ENCODE peak calls at places on chromosomes 11 and 22, in four cellular contexts. K is upper lobe of left lung, C is uterus, A is A549. U is an unnamed sample. For H3K4me1, the result is how much of the 10 kb centered on the place peaks cover.

GRCh38 chr11:47184711-47185304 is 1.4 kb downstream of the PACSIN3 start:
- DNase-seq in K (peak), C (no peak), A (no peak), U (no peak)

GRCh38 chr11:108693852-108694251 is 29.0 kb downstream of the DDX10 start:
- DNase-seq in K (no peak), C (no peak), A (no peak), U (no peak)

GRCh38 chr22:29431986-29432385 is 6.4 kb upstream of the RFPL1 start:
- DNase-seq in K (peak), C (no peak), A (no peak), U (no peak)

GRCh38 chr11:105935791-105936190 is 86.2 kb downstream of the MSANTD4 start:
- DNase-seq in K (no peak), C (no peak), A (no peak), U (no peak)

GRCh38 chr11:44128729-44129128 is 33.3 kb downstream of the EXT2 start:
- DNase-seq in K (no peak), C (no peak), A (no peak), U (no peak)

GRCh38 chr11:34027516-34028406 is 23.8 kb upstream of the CAPRIN1 start:
- DNase-seq in K (peak), C (no peak), A (peak), U (no peak)

GRCh38 chr11:108906826-108907225 is 242.0 kb downstream of the DDX10 start:
- DNase-seq in K (no peak), C (no peak), A (no peak), U (no peak)

GRCh38 chr11:59221438-59221837 is 8.7 kb upstream of the MPEG1 start:
- DNase-seq in K (no peak), C (no peak), A (peak), U (no peak)

GRCh38 chr11:10413268-10413667 is 41.8 kb upstream of the AMPD3 start:
- DNase-seq in K (peak), C (no peak), A (peak), U (peak)

GRCh38 chr11:128061321-128061871 is 526.0 kb downstream of the ETS1 start:
- DNase-seq in K (no peak), C (peak), A (no peak), U (no peak)

GRCh38 chr11:108218455-108218854 is 4.0 kb downstream of the NPAT start:
- DNase-seq in K (no peak), C (no peak), A (no peak), U (no peak)

GRCh38 chr22:37507731-37508130 is 11.5 kb downstream of the CARD10 start:
- DNase-seq in K (no peak), C (no peak), A (no peak), U (no peak)

GRCh38 chr22:37503850-37504249 is 15.4 kb downstream of the CARD10 start:
- DNase-seq in K (peak), C (peak), A (peak), U (no peak)

GRCh38 chr22:37504964-37505363 is 14.3 kb downstream of the CARD10 start:
- DNase-seq in K (no peak), C (no peak), A (no peak), U (no peak)

GRCh38 chr22:37505565-37505964 is 13.7 kb downstream of the CARD10 start:
- DNase-seq in K (no peak), C (no peak), A (no peak), U (no peak)

DNA sequence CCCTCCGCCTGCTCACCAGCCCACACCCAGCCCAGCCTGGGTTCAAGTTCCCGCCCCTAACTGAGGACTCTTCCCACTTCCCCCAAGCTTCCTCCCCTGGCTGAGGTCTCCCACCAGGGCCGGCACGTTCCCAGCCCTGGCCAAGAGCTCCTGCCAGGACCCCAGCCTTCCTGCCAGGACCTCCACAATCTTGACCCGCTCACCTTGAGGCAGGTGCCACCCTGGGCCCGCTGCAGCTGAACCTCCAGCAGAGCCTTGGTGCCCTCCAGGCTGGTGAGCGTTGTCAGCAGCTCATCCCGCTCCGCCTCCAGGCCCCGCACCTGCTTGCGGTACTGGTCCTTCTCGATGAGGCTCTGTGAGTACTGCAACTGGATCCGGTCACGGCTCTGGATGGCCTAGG is 13.2 kb downstream of the CARD10 start:
- DNase-seq in K (no peak), C (no peak), A (no peak), U (no peak)
- H3K4me1 ChIP-seq in K (under half), C (under half), A (half or more), U (under half)

GRCh38 chr22:19990188-19990587 is 26.4 kb downstream of the ARVCF start:
- DNase-seq in K (no peak), C (no peak), A (no peak), U (no peak)

GRCh38 chr22:19991395-19991644 is 25.3 kb downstream of the ARVCF start:
- DNase-seq in K (no peak), C (no peak), A (no peak), U (no peak)

GRCh38 chr22:19991645-19992451 is 24.8 kb downstream of the ARVCF start:
- DNase-seq in K (no peak), C (no peak), A (no peak), U (no peak)

GRCh38 chr22:19989725-19990067 is 26.9 kb downstream of the ARVCF start:
- DNase-seq in K (no peak), C (no peak), A (no peak), U (no peak)

GRCh38 chr22:19990609-19991394 is 25.8 kb downstream of the ARVCF start:
- DNase-seq in K (no peak), C (no peak), A (no peak), U (no peak)
- H3K4me3 ChIP-seq in K (no peak), C (no peak), A (no peak), U (no peak)

GRCh38 chr11:2377511-2378443 is 667 bp downstream of the CD81 start:
- DNase-seq in K (peak), C (peak), A (peak), U (peak)

GRCh38 chr11:2376751-2377451 is at the start of gene CD81:
- DNase-seq in K (peak), C (peak), A (peak), U (peak)

GRCh38 chr11:2379471-2380174 is 2.5 kb downstream of the CD81 start:
- DNase-seq in K (no peak), C (no peak), A (no peak), U (no peak)

GRCh38 chr11:2380396-2380795 is 3.3 kb downstream of the CD81 start:
- DNase-seq in K (no peak), C (no peak), A (no peak), U (no peak)

GRCh38 chr11:2378527-2379210 is 1.6 kb downstream of the CD81 start:
- DNase-seq in K (no peak), C (peak), A (no peak), U (no peak)
- H3K27ac ChIP-seq in K (peak), C (peak), A (peak), U (peak)

GRCh38 chr22:38081941-38082828 is 1.8 kb downstream of the SLC16A8 start:
- DNase-seq in K (no peak), C (no peak), A (no peak), U (no peak)
- H3K4me1 ChIP-seq in K (under half), C (under half), A (under half), U (under half)

DNA sequence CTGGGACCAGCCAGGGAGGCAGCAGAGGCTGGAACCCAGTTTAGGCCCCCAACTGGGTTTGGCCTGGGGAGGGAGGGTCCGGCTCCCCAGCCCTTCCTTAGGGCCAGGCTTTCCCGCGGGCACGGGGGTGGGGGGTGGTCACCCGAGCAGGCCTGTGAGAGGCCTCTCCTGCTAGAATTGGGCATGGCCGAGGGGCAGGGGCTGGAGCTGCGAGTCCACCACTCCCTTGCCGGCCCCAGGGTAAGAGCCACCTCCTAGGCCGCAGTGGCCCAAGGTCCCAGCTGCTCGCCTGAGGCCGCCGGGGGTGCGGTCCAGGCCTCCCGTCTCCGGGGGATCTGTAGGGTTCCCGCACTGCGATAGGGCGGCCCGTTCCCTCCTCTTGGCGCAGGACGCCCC is 6.1 kb downstream of the LMNTD2 start:
- DNase-seq in K (no peak), C (no peak), A (no peak), U (no peak)
- H3K4me3 ChIP-seq in K (no peak), C (no peak), A (peak), U (peak)

DNA sequence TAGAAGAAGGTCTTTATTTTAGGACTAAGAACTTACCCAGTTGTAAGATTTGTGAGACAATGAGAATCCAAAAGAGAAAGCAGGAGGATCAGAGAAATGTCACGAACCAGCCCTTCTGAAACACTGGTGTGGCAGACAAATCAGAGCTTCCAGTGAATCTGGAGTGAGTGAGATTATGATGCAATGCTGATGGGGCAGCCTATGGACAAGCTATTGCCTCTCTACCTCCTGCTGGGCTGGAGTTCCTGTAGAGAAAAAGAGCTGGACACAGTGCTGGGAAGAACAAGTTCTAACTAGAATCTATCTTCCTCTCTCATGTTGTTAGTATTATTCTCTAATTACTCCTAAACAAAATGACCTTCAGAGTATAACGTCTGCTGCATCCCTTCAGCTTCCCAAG is 12.0 kb upstream of the ANO3 start:
- DNase-seq in K (no peak), C (no peak), A (no peak), U (no peak)
- H3K27ac ChIP-seq in K (no peak), C (no peak), A (no peak), U (no peak)

GRCh38 chr11:2898366-2899079 is 12.9 kb upstream of the CDKN1C start:
- DNase-seq in K (peak), C (peak), A (peak), U (peak)
- H3K4me1 ChIP-seq in K (under half), C (under half), A (under half), U (under half)

GRCh38 chr11:65898656-65899355 is 1.4 kb downstream of the FOSL1 start:
- DNase-seq in K (no peak), C (peak), A (no peak), U (no peak)

GRCh38 chr11:65900125-65900898 is at the start of gene FOSL1:
- DNase-seq in K (peak), C (peak), A (peak), U (peak)

GRCh38 chr11:65903068-65903481 is 2.9 kb upstream of the FOSL1 start:
- DNase-seq in K (no peak), C (no peak), A (peak), U (no peak)

GRCh38 chr11:65899356-65900124 is 648 bp downstream of the FOSL1 start:
- DNase-seq in K (peak), C (no peak), A (peak), U (peak)

DNA sequence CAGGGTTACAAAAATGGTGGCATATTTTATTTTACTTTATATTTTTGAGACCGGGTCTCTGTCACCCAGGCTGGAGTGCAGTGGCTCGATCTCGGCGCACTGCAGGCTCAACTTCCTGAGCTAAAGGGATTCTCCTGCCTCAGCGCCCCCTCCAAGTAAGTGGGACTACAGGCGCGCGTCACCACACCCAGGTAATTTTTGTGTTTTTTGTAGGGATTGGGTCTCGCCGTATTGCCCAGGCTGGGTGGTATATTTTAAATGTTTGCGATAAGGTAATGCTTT is 652 bp upstream of the FOSL1 start:
- DNase-seq in K (no peak), C (no peak), A (no peak), U (no peak)
- H3K4me3 ChIP-seq in K (no peak), C (no peak), A (peak), U (no peak)